ENCODE peak calls at places on chromosomes 11 and 22, in seven cellular contexts. F is stomach; G is gastrocnemius medialis; A is suprapubic skin; V is CD8-positive, alpha-beta memory T cell; K is adipocyte; U is right lobe of liver. L is an unnamed sample. For H3K9me3, the result is how much of the 10 kb centered on the place peaks cover.

GRCh38 chr11:79274636-79275315 is 166.1 kb downstream of the TENM4 start:
- DNase-seq in U (no peak), G (no peak), K (peak), V (no peak), A (no peak), F (no peak), L (no peak)

GRCh38 chr11:33909552-33909951 is 17.7 kb upstream of the LMO2 start:
- DNase-seq in U (no peak), K (no peak), F (no peak), G (no peak), A (no peak), V (no peak), L (no peak)

GRCh38 chr11:126135182-126136176 is 72.8 kb upstream of the CDON start:
- DNase-seq in K (peak), U (no peak), V (no peak), F (no peak), G (no peak), A (no peak), L (no peak)

GRCh38 chr11:3052567-3052966 is 4.7 kb downstream of the CARS1 start:
- DNase-seq in A (no peak), F (no peak), V (no peak), G (no peak), U (no peak), K (no peak), L (no peak)

GRCh38 chr22:29710922-29711593 is 8.7 kb upstream of the CABP7 start:
- DNase-seq in G (peak), A (no peak), V (no peak), K (no peak), F (peak), U (no peak), L (no peak)

GRCh38 chr11:24738972-24739371 is 242.1 kb downstream of the LUZP2 start:
- DNase-seq in U (no peak), K (no peak), A (no peak), F (no peak), V (no peak), G (no peak), L (no peak)

GRCh38 chr11:34278175-34278574 is 79.6 kb downstream of the ABTB2 start:
- DNase-seq in U (no peak), V (no peak), G (no peak), F (no peak), K (no peak), A (no peak), L (no peak)

GRCh38 chr11:23569134-23569533 is 708.9 kb upstream of the CCDC179 start:
- DNase-seq in G (no peak), K (no peak), A (no peak), V (no peak), U (no peak), F (no peak), L (no peak)

GRCh38 chr11:94757037-94757681 is 11.0 kb upstream of the AMOTL1 start:
- DNase-seq in U (no peak), K (no peak), V (no peak), G (no peak), F (no peak), A (no peak), L (no peak)

GRCh38 chr11:30326114-30326783 is 3.3 kb downstream of the ARL14EP start:
- DNase-seq in U (no peak), G (no peak), A (no peak), F (no peak), V (no peak), K (peak), L (no peak)

GRCh38 chr22:22460060-22460459 is 48.5 kb downstream of the ZNF280B start:
- DNase-seq in F (no peak), G (no peak), U (no peak), K (no peak), V (no peak), A (no peak), L (no peak)

GRCh38 chr22:22458896-22459588 is 49.5 kb downstream of the ZNF280B start:
- DNase-seq in K (no peak), G (no peak), U (no peak), F (no peak), A (no peak), V (no peak), L (no peak)

GRCh38 chr22:22461111-22461510 is 47.4 kb downstream of the ZNF280B start:
- DNase-seq in A (no peak), V (no peak), G (no peak), K (no peak), U (no peak), F (no peak), L (no peak)

GRCh38 chr22:22460635-22461034 is 47.9 kb downstream of the ZNF280B start:
- DNase-seq in V (no peak), K (peak), A (no peak), F (no peak), U (no peak), G (no peak), L (no peak)

DNA sequence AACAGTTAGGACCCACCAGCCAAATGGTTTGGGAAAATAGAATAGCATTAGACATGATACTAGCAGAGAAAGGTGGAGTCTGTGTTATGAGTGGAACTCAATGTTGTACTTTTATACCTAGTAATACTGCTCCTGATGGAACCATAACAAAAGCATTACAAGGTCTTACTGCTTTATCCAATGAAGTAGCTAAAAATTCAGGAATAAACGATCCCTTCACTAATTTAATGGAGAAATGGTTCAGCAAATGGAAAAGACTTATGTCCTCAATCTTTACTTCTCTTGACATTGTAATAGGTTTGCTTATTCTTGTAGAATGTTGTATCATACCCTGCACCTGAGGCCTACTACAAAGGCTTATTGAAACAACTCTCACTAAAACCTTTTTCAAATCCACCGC is 50.2 kb downstream of the ZNF280B start:
- DNase-seq in K (no peak), A (no peak), U (no peak), G (no peak), F (no peak), V (no peak), L (no peak)
- H3K9me3 ChIP-seq in K (under half), A (under half), U (under half), G (under half), F (under half), V (under half), L (under half)

GRCh38 chr11:59117774-59118173 is 10.7 kb downstream of the FAM111B start:
- DNase-seq in A (no peak), F (no peak), V (no peak), G (no peak), K (no peak), U (no peak), L (no peak)
- H3K9me3 ChIP-seq in A (under half), F (under half), V (under half), G (under half), K (under half), U (under half), L (under half)

GRCh38 chr22:47457021-47457420 is 694.6 kb downstream of the TBC1D22A start:
- DNase-seq in F (no peak), A (no peak), K (no peak), U (no peak), V (no peak), G (no peak), L (no peak)
- H3K9me3 ChIP-seq in F (under half), A (under half), K (under half), U (under half), V (under half), G (under half), L (under half)

DNA sequence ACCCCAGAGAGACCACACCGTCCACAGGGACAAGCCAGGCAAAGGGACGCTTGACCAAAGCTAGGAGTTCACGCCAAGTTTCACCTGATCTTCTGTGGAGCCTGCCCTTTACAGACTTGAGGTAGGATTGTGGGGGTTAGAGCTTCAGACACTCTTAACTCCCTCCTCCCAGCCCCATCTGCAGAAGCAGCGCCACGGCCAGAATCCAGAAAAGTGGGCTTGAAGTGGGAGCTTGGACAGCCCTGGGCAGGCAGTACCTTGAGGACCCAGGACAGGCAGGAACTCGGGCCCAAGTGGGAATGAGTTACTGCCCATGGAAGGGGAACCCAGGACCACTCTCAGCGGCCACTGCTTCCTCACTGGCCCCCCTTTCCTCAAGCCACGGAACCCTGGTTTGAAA is 695.9 kb downstream of the TBC1D22A start:
- DNase-seq in A (no peak), U (no peak), F (no peak), G (no peak), V (no peak), K (no peak), L (no peak)
- H3K9me3 ChIP-seq in A (under half), U (under half), F (under half), G (under half), V (under half), K (under half), L (under half)

L was measured in T-helper 17 cell.